ENCODE peak calls at places on chromosomes 2 and 18, in four cellular contexts. One of them, this sample, is unnamed. For H3K4me1, the result is how much of the 10 kb centered on the place peaks cover.

GRCh38 chr18:379665-380356 is 112.0 kb upstream of the THOC1 start:
- DNase-seq in suprapubic skin: no peak
- DNase-seq in IMR-90: peak
- DNase-seq in colonic mucosa: no peak
- DNase-seq in this sample: peak

GRCh38 chr2:113103958-113104627 is 23.3 kb upstream of the IL1RN start:
- DNase-seq in colonic mucosa: no peak
- DNase-seq in IMR-90: no peak
- DNase-seq in suprapubic skin: no peak
- DNase-seq in this sample: no peak

GRCh38 chr18:23158884-23159820 is 23.9 kb downstream of the CABLES1 start:
- DNase-seq in colonic mucosa: no peak
- DNase-seq in suprapubic skin: no peak
- DNase-seq in IMR-90: no peak
- DNase-seq in this sample: no peak

GRCh38 chr2:85930129-85931124 is 41.6 kb upstream of the ST3GAL5 start:
- DNase-seq in suprapubic skin: no peak
- DNase-seq in colonic mucosa: no peak
- DNase-seq in IMR-90: no peak
- DNase-seq in this sample: peak

GRCh38 chr2:96111823-96112500 is 4.4 kb downstream of the ADRA2B start:
- DNase-seq in colonic mucosa: no peak
- DNase-seq in IMR-90: no peak
- DNase-seq in suprapubic skin: peak
- DNase-seq in this sample: peak

GRCh38 chr2:42523341-42523740 is 29.6 kb upstream of the KCNG3 start:
- DNase-seq in suprapubic skin: no peak
- DNase-seq in colonic mucosa: no peak
- DNase-seq in IMR-90: no peak
- DNase-seq in this sample: no peak

GRCh38 chr2:196985524-196986183 is 59.1 kb upstream of the PGAP1 start:
- DNase-seq in colonic mucosa: no peak
- DNase-seq in IMR-90: no peak
- DNase-seq in suprapubic skin: no peak
- DNase-seq in this sample: no peak

GRCh38 chr18:13137041-13137938 is 81.3 kb upstream of the LDLRAD4 start:
- DNase-seq in colonic mucosa: peak
- DNase-seq in suprapubic skin: no peak
- DNase-seq in IMR-90: no peak
- DNase-seq in this sample: no peak

GRCh38 chr18:2912357-2913299 is 65.8 kb downstream of the EMILIN2 start:
- DNase-seq in colonic mucosa: no peak
- DNase-seq in IMR-90: no peak
- DNase-seq in suprapubic skin: no peak
- DNase-seq in this sample: no peak

GRCh38 chr2:24708537-24709152 is 84.5 kb downstream of the PTRHD1 start:
- DNase-seq in suprapubic skin: no peak
- DNase-seq in IMR-90: peak
- DNase-seq in colonic mucosa: no peak
- DNase-seq in this sample: no peak

GRCh38 chr18:68441241-68441640 is 273.7 kb downstream of the TMX3 start:
- DNase-seq in colonic mucosa: no peak
- DNase-seq in suprapubic skin: no peak
- DNase-seq in IMR-90: no peak
- DNase-seq in this sample: no peak

GRCh38 chr18:13232060-13232917 is 13.7 kb downstream of the LDLRAD4 start:
- DNase-seq in suprapubic skin: peak
- DNase-seq in IMR-90: no peak
- DNase-seq in colonic mucosa: peak
- DNase-seq in this sample: peak

GRCh38 chr2:126041648-126042047 is 614.3 kb upstream of the GYPC start:
- DNase-seq in suprapubic skin: no peak
- DNase-seq in colonic mucosa: no peak
- DNase-seq in IMR-90: no peak
- DNase-seq in this sample: no peak

GRCh38 chr2:207676827-207677354 is 34.5 kb upstream of the CCNYL1 start:
- DNase-seq in IMR-90: peak
- DNase-seq in colonic mucosa: no peak
- DNase-seq in suprapubic skin: no peak
- DNase-seq in this sample: no peak

GRCh38 chr2:10668402-10669012 is 21.3 kb downstream of the NOL10 start:
- DNase-seq in colonic mucosa: peak
- DNase-seq in suprapubic skin: no peak
- DNase-seq in IMR-90: peak
- DNase-seq in this sample: no peak

GRCh38 chr2:144379891-144380311 is 140.0 kb downstream of the ZEB2 start:
- DNase-seq in colonic mucosa: no peak
- DNase-seq in IMR-90: no peak
- DNase-seq in suprapubic skin: no peak
- DNase-seq in this sample: no peak

GRCh38 chr2:241739651-241740050 is 5.2 kb downstream of the D2HGDH start:
- DNase-seq in suprapubic skin: no peak
- DNase-seq in IMR-90: peak
- DNase-seq in colonic mucosa: no peak
- DNase-seq in this sample: no peak

GRCh38 chr2:126720031-126720368 is 64.0 kb downstream of the GYPC start:
- DNase-seq in IMR-90: peak
- DNase-seq in colonic mucosa: no peak
- DNase-seq in suprapubic skin: no peak
- DNase-seq in this sample: no peak

GRCh38 chr2:23699526-23699925 is 227.4 kb downstream of the ATAD2B start:
- DNase-seq in colonic mucosa: no peak
- DNase-seq in IMR-90: no peak
- DNase-seq in suprapubic skin: no peak
- DNase-seq in this sample: peak

GRCh38 chr2:46184794-46185583 is 112.2 kb upstream of the EPAS1 start:
- DNase-seq in IMR-90: no peak
- DNase-seq in colonic mucosa: no peak
- DNase-seq in suprapubic skin: no peak
- DNase-seq in this sample: no peak

GRCh38 chr18:9637036-9637767 is 22.8 kb upstream of the PPP4R1 start:
- DNase-seq in colonic mucosa: no peak
- DNase-seq in suprapubic skin: no peak
- DNase-seq in IMR-90: peak
- DNase-seq in this sample: no peak
- H3K4me1 ChIP-seq in colonic mucosa: under half
- H3K4me1 ChIP-seq in suprapubic skin: under half
- H3K4me1 ChIP-seq in IMR-90: under half
- H3K4me1 ChIP-seq in this sample: under half

DNA sequence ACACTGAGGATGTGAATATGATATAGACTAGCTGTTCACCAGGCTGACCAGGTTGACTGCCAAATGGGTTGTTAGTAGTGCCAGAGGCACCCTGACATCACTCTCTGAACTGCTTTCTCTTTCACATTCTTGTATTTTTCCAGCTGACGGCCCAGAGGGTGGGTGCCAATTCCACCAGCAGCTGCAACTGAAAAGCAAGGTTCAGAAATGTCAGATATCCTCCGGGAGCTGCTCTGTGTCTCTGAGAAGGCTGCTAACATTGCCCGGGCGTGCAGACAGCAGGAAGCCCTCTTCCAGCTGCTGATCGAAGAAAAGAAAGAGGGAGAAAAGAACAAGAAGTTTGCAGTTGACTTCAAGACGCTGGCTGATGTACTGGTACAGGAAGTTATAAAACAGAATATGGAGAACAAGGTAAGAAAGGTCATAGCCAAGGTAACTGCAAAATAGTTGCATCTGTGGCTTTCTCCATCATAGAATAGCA is 16.5 kb downstream of the INPP1 start:
- DNase-seq in suprapubic skin: no peak
- DNase-seq in IMR-90: peak
- DNase-seq in colonic mucosa: peak
- DNase-seq in this sample: peak
- H3K4me3 ChIP-seq in suprapubic skin: peak
- H3K4me3 ChIP-seq in IMR-90: peak
- H3K4me3 ChIP-seq in colonic mucosa: peak
- H3K4me3 ChIP-seq in this sample: peak

DNA sequence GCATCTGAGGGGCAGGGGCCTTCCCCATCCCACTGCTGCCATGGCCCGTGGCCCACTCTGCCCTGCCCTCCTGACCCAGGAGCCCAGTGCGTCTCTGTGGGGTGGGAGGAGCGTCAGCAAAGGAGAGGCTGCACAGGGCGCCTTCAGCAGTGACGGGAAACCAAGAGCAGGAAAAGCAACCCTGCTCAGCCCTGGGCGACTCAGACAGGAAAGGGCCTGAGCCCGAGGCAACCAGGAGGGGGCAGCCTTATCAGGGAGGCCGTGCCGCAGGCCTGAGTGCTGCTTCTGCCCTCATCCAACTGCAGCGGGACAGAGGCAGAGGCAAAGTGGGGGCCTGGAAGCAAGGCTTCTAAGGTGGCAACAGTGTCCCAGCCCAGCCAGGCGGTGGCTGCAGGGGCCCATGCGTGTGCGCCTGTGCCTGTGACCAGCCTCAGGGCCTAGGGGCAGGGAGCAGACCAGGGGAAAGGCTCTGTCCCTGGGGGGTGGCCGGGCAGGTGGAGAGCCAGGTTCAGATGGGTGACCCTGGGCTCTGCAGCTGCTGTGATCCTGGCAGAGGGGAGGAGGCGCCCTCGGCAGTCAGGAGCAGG is 23.3 kb upstream of the ALPI start:
- DNase-seq in colonic mucosa: peak
- DNase-seq in IMR-90: no peak
- DNase-seq in suprapubic skin: no peak
- DNase-seq in this sample: peak
- TF ChIP-seq CTCF in colonic mucosa: no peak
- TF ChIP-seq CTCF in IMR-90: peak
- TF ChIP-seq CTCF in suprapubic skin: no peak
- TF ChIP-seq CTCF in this sample: no peak

GRCh38 chr2:73208258-73208657 is 5.8 kb upstream of the SMYD5 start:
- DNase-seq in IMR-90: no peak
- DNase-seq in colonic mucosa: no peak
- DNase-seq in suprapubic skin: no peak
- DNase-seq in this sample: no peak

GRCh38 chr2:73205611-73206010 is 3.2 kb downstream of the NOTO start:
- DNase-seq in colonic mucosa: no peak
- DNase-seq in suprapubic skin: no peak
- DNase-seq in IMR-90: no peak
- DNase-seq in this sample: no peak

GRCh38 chr2:73197579-73197978 is 4.8 kb upstream of the NOTO start:
- DNase-seq in suprapubic skin: no peak
- DNase-seq in colonic mucosa: no peak
- DNase-seq in IMR-90: no peak
- DNase-seq in this sample: no peak

GRCh38 chr2:73203055-73203681 is 794 bp downstream of the NOTO start:
- DNase-seq in suprapubic skin: no peak
- DNase-seq in colonic mucosa: no peak
- DNase-seq in IMR-90: no peak
- DNase-seq in this sample: no peak

GRCh38 chr2:73202156-73203054 is at the start of gene NOTO:
- DNase-seq in suprapubic skin: no peak
- DNase-seq in IMR-90: no peak
- DNase-seq in colonic mucosa: no peak
- DNase-seq in this sample: no peak
- H3K4me1 ChIP-seq in suprapubic skin: under half
- H3K4me1 ChIP-seq in IMR-90: under half
- H3K4me1 ChIP-seq in colonic mucosa: under half
- H3K4me1 ChIP-seq in this sample: under half

This sample was measured in tibial artery.